ENCODE peak calls at places on chromosomes 5 and 9, in eight cellular contexts. B, U, H, J, V, Y, L and M are unnamed samples.

GRCh38 chr5:73895471-73895870 is 269.5 kb downstream of the ARHGEF28 start:
- DNase-seq in B (peak), U (no peak), H (no peak), J (no peak), V (no peak), Y (no peak), L (no peak), M (no peak)

GRCh38 chr5:159533197-159533596 is 202.9 kb upstream of the IL12B start:
- DNase-seq in B (no peak), U (no peak), H (no peak), J (peak), V (no peak), Y (no peak), L (no peak), M (no peak)

GRCh38 chr5:81750308-81751008 is 439 bp downstream of the SSBP2 start:
- DNase-seq in B (peak), U (no peak), H (no peak), J (no peak), V (no peak), Y (peak), L (no peak), M (no peak)

GRCh38 chr5:148507644-148508043 is 123.9 kb downstream of the FBXO38 start:
- DNase-seq in B (no peak), U (no peak), H (no peak), J (peak), V (no peak), Y (no peak), L (no peak), M (no peak)

GRCh38 chr5:14062178-14062577 is 81.0 kb upstream of the TRIO start:
- DNase-seq in B (no peak), U (no peak), H (no peak), J (no peak), V (peak), Y (no peak), L (no peak), M (no peak)

GRCh38 chr5:59133801-59134261 is 551.0 kb downstream of the RAB3C start:
- DNase-seq in B (no peak), U (no peak), H (no peak), J (peak), V (peak), Y (no peak), L (no peak), M (no peak)

GRCh38 chr5:161763571-161763970 is 78.0 kb downstream of the GABRA6 start:
- DNase-seq in B (no peak), U (no peak), H (no peak), J (no peak), V (no peak), Y (no peak), L (no peak), M (no peak)

GRCh38 chr9:27125936-27126335 is 16.9 kb downstream of the TEK start:
- DNase-seq in B (no peak), U (no peak), H (no peak), J (peak), V (peak), Y (no peak), L (no peak), M (no peak)

GRCh38 chr5:73917433-73917832 is 291.4 kb downstream of the ARHGEF28 start:
- DNase-seq in B (no peak), U (no peak), H (no peak), J (peak), V (peak), Y (peak), L (peak), M (peak)

DNA sequence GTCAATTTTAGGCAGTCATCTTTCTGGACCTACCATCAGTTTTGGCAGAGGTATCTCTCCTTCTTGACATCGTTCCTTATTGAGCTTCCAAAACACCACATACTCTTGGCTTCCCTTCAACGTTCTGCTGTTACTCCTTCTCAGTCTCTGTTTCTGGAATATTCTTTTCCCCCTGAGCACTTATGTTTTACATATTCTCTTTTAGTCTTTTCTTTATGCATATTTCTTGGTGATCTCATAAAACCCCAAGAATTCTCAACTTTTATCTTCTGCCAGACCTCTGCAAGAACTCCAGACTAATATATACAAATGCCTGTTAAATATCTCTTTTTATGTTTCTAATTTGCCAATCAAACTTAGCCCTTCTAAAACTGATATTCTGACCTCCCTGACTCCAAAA is 453.4 kb upstream of the CTNND2 start:
- DNase-seq in B (no peak), U (no peak), H (no peak), J (no peak), V (no peak), Y (no peak), L (no peak), M (peak)
- H3K4me3 ChIP-seq in B (no peak), U (no peak), H (no peak), J (no peak), V (no peak), Y (no peak), L (no peak), M (no peak)

GRCh38 chr5:80269991-80270438 is 14.2 kb upstream of the SERINC5 start:
- DNase-seq in B (peak), U (no peak), H (no peak), J (no peak), V (no peak), Y (no peak), L (no peak), M (no peak)

GRCh38 chr5:80268916-80269315 is 13.1 kb upstream of the SERINC5 start:
- DNase-seq in B (no peak), U (no peak), H (no peak), J (no peak), V (no peak), Y (no peak), L (no peak), M (no peak)

DNA sequence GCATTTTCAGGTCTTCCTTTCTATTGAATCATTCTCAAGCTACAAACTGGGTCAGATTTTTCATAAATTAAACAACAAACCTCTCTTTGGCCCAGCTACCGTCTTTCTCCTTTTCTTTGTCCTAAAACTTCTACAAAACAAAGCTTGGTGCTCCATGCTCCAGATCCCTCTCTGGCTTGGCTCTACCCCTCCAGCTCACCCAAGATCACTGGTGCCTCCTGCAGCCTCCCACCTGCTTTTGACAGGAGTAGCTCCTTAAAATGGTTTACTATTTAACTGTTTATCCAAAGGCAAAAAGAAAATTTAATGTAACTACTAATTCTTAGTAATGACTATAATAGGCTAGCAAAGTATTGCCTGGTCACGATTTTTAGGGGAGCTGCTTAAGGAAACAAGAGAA is 10.7 kb upstream of the SERINC5 start:
- DNase-seq in B (no peak), U (no peak), H (no peak), J (no peak), V (no peak), Y (no peak), L (no peak), M (no peak)
- TF ChIP-seq CTCF in B (no peak), U (no peak), H (no peak), J (no peak), V (no peak), Y (no peak), L (no peak), M (no peak)

GRCh38 chr5:77076961-77077820 is 9.9 kb downstream of the ZBED3 start:
- DNase-seq in B (peak), U (peak), H (peak), J (peak), V (peak), Y (peak), L (peak), M (no peak)

GRCh38 chr5:77074745-77075144 is 12.3 kb downstream of the ZBED3 start:
- DNase-seq in B (no peak), U (no peak), H (no peak), J (no peak), V (no peak), Y (no peak), L (no peak), M (no peak)

GRCh38 chr5:77080905-77081304 is 6.2 kb downstream of the ZBED3 start:
- DNase-seq in B (no peak), U (no peak), H (no peak), J (no peak), V (no peak), Y (no peak), L (no peak), M (no peak)

GRCh38 chr5:77073667-77074066 is 13.4 kb downstream of the ZBED3 start:
- DNase-seq in B (no peak), U (no peak), H (no peak), J (peak), V (no peak), Y (no peak), L (no peak), M (no peak)

GRCh38 chr5:77077821-77078176 is 9.3 kb downstream of the ZBED3 start:
- DNase-seq in B (no peak), U (no peak), H (no peak), J (no peak), V (no peak), Y (no peak), L (no peak), M (no peak)
- H3K4me3 ChIP-seq in B (no peak), U (peak), H (peak), J (no peak), V (peak), Y (no peak), L (peak), M (peak)

GRCh38 chr5:106634375-106634774 is 1036.4 kb downstream of the EFNA5 start:
- DNase-seq in B (no peak), U (no peak), H (no peak), J (no peak), V (no peak), Y (no peak), L (no peak), M (no peak)

GRCh38 chr5:106640511-106640910 is 1030.2 kb downstream of the EFNA5 start:
- DNase-seq in B (peak), U (no peak), H (no peak), J (no peak), V (no peak), Y (no peak), L (no peak), M (no peak)

GRCh38 chr5:106637275-106637674 is 1033.5 kb downstream of the EFNA5 start:
- DNase-seq in B (no peak), U (no peak), H (no peak), J (no peak), V (no peak), Y (no peak), L (no peak), M (no peak)

DNA sequence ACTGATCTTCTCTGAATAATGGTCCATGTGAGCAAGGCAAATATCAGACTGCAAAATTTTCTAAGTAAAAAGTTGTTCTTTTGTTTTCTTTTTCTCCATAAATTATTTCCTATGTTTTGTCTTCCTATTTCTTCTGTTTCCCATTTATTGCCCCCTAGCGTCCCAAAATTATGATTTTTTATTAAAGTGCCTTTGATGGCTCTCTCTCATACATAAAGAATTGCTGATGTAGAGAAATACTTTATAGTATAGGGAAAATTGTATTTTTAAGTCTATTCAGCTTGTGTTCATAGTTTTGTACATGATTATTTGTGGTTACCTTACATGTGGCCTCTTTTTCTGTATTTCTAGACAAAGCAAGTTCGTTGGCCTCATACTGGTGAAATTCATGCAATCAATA is 1031.2 kb downstream of the EFNA5 start:
- DNase-seq in B (no peak), U (no peak), H (no peak), J (no peak), V (no peak), Y (no peak), L (no peak), M (no peak)
- TF ChIP-seq CTCF in B (no peak), U (no peak), H (no peak), J (no peak), V (no peak), Y (no peak), L (no peak), M (no peak)

DNA sequence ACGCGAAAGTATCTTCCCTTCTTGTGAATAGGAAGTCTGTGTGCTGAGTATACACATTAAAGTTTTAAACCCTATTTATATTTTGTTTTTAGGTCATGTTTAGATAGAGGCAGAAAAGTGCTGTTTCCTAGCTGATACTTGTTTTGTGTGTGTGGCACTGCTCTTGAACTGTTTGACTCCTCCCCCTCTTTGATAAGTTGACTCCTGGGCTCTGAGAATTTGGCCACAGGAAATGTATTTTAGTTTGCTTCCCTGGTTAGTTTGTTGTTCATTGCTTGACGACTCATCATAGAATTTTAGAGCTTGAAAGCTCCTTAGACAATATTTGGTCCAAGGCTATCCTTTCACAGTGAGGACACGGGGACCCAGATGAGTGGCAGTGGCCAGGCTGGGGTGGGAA is 2.0 kb upstream of the CDC14B start:
- DNase-seq in B (no peak), U (no peak), H (no peak), J (peak), V (no peak), Y (no peak), L (no peak), M (no peak)
- H3K4me3 ChIP-seq in B (no peak), U (no peak), H (no peak), J (no peak), V (no peak), Y (no peak), L (no peak), M (no peak)

GRCh38 chr9:34179528-34180138 is 790 bp downstream of the UBAP1 start:
- DNase-seq in B (peak), U (peak), H (peak), J (peak), V (peak), Y (peak), L (no peak), M (no peak)

GRCh38 chr9:34177906-34178697 is 741 bp upstream of the UBAP1 start:
- DNase-seq in B (no peak), U (no peak), H (no peak), J (no peak), V (no peak), Y (no peak), L (no peak), M (no peak)

GRCh38 chr9:34176089-34176488 is 2.8 kb upstream of the UBAP1 start:
- DNase-seq in B (no peak), U (no peak), H (no peak), J (no peak), V (no peak), Y (no peak), L (no peak), M (no peak)

GRCh38 chr9:34178698-34179527 is at the start of gene UBAP1:
- DNase-seq in B (peak), U (peak), H (peak), J (peak), V (peak), Y (peak), L (peak), M (peak)
- TF ChIP-seq CTCF in B (no peak), U (no peak), H (no peak), J (no peak), V (no peak), Y (peak), L (peak), M (no peak)

GRCh38 chr9:112703304-112703703 is 14.6 kb downstream of the INIP start:
- DNase-seq in B (no peak), U (no peak), H (no peak), J (no peak), V (no peak), Y (no peak), L (no peak), M (no peak)
- H3K4me3 ChIP-seq in B (no peak), U (no peak), H (no peak), J (no peak), V (no peak), Y (no peak), L (no peak), M (no peak)

GRCh38 chr9:132669636-132670358 is at the start of gene DDX31:
- DNase-seq in B (peak), U (peak), H (peak), J (peak), V (peak), Y (peak), L (peak), M (peak)
- TF ChIP-seq CTCF in B (no peak), U (no peak), H (no peak), J (no peak), V (no peak), Y (peak), L (no peak), M (no peak)

GRCh38 chr5:64165160-64165499 is 513 bp upstream of the RNF180 start:
- DNase-seq in B (no peak), U (no peak), H (no peak), J (no peak), V (no peak), Y (no peak), L (no peak), M (no peak)
- H3K4me3 ChIP-seq in B (no peak), U (no peak), H (peak), J (peak), V (peak), Y (peak), L (peak), M (peak)